ENCODE peak calls at places on chromosome 2, in nine cellular contexts. H is RWPE2, V is pancreas, C is cardiac muscle cell, O is astrocyte, M is sigmoid colon, Q is K562, N is tibial artery, J is body of pancreas. D is an unnamed sample. For H3K4me1, the result is how much of the 10 kb centered on the place peaks cover.

GRCh38 chr2:158741631-158742030 is 53.5 kb upstream of the DAPL1 start:
- DNase-seq in M (no peak), O (no peak), V (no peak), H (no peak), N (no peak), Q (no peak), J (no peak), C (peak), D (no peak)

GRCh38 chr2:105510761-105511669 is 112.2 kb upstream of the FHL2 start:
- DNase-seq in H (no peak), J (no peak), N (no peak), O (peak), C (no peak), M (no peak), V (no peak), Q (peak), D (no peak)

GRCh38 chr2:42172020-42172419 is 2.9 kb downstream of the EML4 start:
- DNase-seq in V (no peak), J (no peak), O (no peak), M (no peak), Q (no peak), C (no peak), N (no peak), H (no peak), D (no peak)

GRCh38 chr2:159106105-159106504 is 137.7 kb downstream of the TANC1 start:
- DNase-seq in O (peak), J (no peak), V (no peak), M (no peak), H (no peak), Q (no peak), C (no peak), N (no peak), D (no peak)

GRCh38 chr2:229780856-229781773 is 66.8 kb upstream of the DNER start:
- DNase-seq in C (peak), O (peak), N (no peak), J (no peak), H (no peak), Q (peak), M (no peak), V (no peak), D (no peak)

GRCh38 chr2:165115258-165115657 is 88.6 kb downstream of the SCN3A start:
- DNase-seq in N (no peak), C (no peak), M (no peak), V (no peak), H (no peak), Q (no peak), J (no peak), O (no peak), D (no peak)

GRCh38 chr2:103132536-103133217 is 370.8 kb downstream of the TMEM182 start:
- DNase-seq in J (no peak), O (no peak), N (no peak), H (no peak), Q (no peak), V (no peak), C (no peak), M (no peak), D (no peak)

GRCh38 chr2:20635698-20636584 is 15.0 kb downstream of the HS1BP3 start:
- DNase-seq in H (no peak), J (peak), V (peak), M (peak), O (no peak), C (peak), N (peak), Q (peak), D (peak)

GRCh38 chr2:158724803-158725271 is 70.3 kb upstream of the DAPL1 start:
- DNase-seq in J (peak), V (no peak), O (no peak), C (no peak), Q (no peak), M (no peak), H (no peak), N (no peak), D (no peak)

GRCh38 chr2:8133331-8133730 is 548.5 kb upstream of the ID2 start:
- DNase-seq in H (no peak), Q (no peak), C (no peak), J (no peak), N (no peak), M (no peak), V (no peak), O (no peak), D (no peak)

GRCh38 chr2:27071990-27072830 is 756 bp upstream of the OST4 start:
- DNase-seq in Q (peak), H (no peak), M (peak), V (no peak), C (peak), O (peak), J (peak), N (peak), D (no peak)

GRCh38 chr2:188381614-188382013 is 89.9 kb downstream of the GULP1 start:
- DNase-seq in N (no peak), J (no peak), M (no peak), Q (no peak), O (peak), V (no peak), C (no peak), H (no peak), D (no peak)

GRCh38 chr2:241154915-241155314 is 4.6 kb downstream of the PPP1R7 start:
- DNase-seq in J (no peak), N (no peak), H (no peak), M (no peak), O (peak), C (no peak), Q (no peak), V (no peak), D (no peak)

GRCh38 chr2:239811001-239811798 is 213.9 kb downstream of the NDUFA10 start:
- DNase-seq in V (no peak), N (peak), C (no peak), H (no peak), Q (no peak), M (peak), O (no peak), J (no peak), D (no peak)

GRCh38 chr2:164757934-164758695 is 83.5 kb downstream of the COBLL1 start:
- DNase-seq in H (no peak), C (no peak), O (peak), N (no peak), M (no peak), V (no peak), J (peak), Q (no peak), D (no peak)

GRCh38 chr2:85753525-85754312 is at the start of gene ATOH8:
- DNase-seq in V (peak), N (peak), M (peak), C (peak), Q (peak), J (peak), H (peak), O (peak), D (peak)

GRCh38 chr2:167715932-167716331 is 531.5 kb downstream of the STK39 start:
- DNase-seq in H (peak), N (no peak), Q (no peak), J (no peak), V (peak), M (no peak), O (no peak), C (no peak), D (no peak)

GRCh38 chr2:206443735-206444527 is 599 bp downstream of the ADAM23 start:
- DNase-seq in M (no peak), V (peak), H (no peak), C (peak), N (no peak), J (peak), Q (peak), O (peak), D (no peak)

GRCh38 chr2:241007880-241008710 is 9.7 kb downstream of the SNED1 start:
- DNase-seq in H (peak), O (no peak), Q (no peak), N (no peak), M (peak), J (no peak), V (peak), C (no peak), D (no peak)

GRCh38 chr2:36362291-36362690 is 6.7 kb downstream of the CRIM1 start:
- DNase-seq in M (no peak), N (no peak), O (peak), H (no peak), Q (no peak), J (no peak), V (no peak), C (no peak), D (no peak)

GRCh38 chr2:95310211-95310610 is 13.1 kb downstream of the KCNIP3 start:
- DNase-seq in Q (no peak), C (no peak), H (no peak), N (no peak), O (no peak), M (no peak), V (no peak), J (no peak), D (no peak)

GRCh38 chr2:27888790-27889189 is 1.4 kb downstream of the RBKS start:
- DNase-seq in V (no peak), M (no peak), N (no peak), H (no peak), Q (no peak), J (no peak), O (peak), C (no peak), D (no peak)

GRCh38 chr2:232882085-232882484 is 12.0 kb downstream of the SNORC start:
- DNase-seq in O (no peak), N (no peak), Q (no peak), V (peak), J (no peak), C (no peak), M (no peak), H (no peak), D (no peak)

DNA sequence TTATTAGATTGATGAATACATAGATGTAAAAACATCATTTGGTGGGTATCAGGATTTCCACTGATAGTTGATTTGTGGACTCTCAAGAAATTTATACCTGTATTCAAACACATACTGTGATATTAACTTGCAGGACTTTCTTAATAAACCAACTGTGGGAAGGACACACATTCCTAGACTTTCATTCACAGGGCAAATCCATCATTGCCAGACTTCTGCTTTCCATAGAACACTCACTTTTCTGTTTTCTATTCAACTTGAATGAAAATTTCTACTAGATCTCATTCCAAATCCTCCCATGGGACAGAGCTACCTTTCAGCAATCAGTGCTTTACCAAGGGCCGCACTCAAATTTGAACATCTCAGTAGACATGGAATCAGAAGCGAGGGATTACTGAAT is 612.5 kb downstream of the IRS1 start:
- DNase-seq in J (no peak), H (no peak), V (no peak), O (peak), Q (no peak), M (no peak), C (no peak), N (no peak), D (no peak)
- H3K27ac ChIP-seq in J (no peak), H (peak), V (no peak), O (peak), Q (no peak), M (peak), C (no peak), N (no peak), D (no peak)

GRCh38 chr2:40209728-40210127 is 242.2 kb downstream of the SLC8A1 start:
- DNase-seq in Q (no peak), O (no peak), M (no peak), N (no peak), J (no peak), V (no peak), H (no peak), C (no peak), D (no peak)

GRCh38 chr2:40210968-40211353 is 240.9 kb downstream of the SLC8A1 start:
- DNase-seq in C (no peak), M (no peak), H (no peak), V (no peak), J (no peak), N (no peak), Q (no peak), O (no peak), D (no peak)

GRCh38 chr2:40213616-40214015 is 238.3 kb downstream of the SLC8A1 start:
- DNase-seq in H (no peak), M (no peak), N (no peak), J (no peak), C (no peak), Q (no peak), V (no peak), O (peak), D (no peak)

GRCh38 chr2:40210344-40210967 is 241.4 kb downstream of the SLC8A1 start:
- DNase-seq in C (no peak), N (no peak), M (no peak), O (no peak), J (no peak), V (no peak), H (no peak), Q (no peak), D (no peak)

DNA sequence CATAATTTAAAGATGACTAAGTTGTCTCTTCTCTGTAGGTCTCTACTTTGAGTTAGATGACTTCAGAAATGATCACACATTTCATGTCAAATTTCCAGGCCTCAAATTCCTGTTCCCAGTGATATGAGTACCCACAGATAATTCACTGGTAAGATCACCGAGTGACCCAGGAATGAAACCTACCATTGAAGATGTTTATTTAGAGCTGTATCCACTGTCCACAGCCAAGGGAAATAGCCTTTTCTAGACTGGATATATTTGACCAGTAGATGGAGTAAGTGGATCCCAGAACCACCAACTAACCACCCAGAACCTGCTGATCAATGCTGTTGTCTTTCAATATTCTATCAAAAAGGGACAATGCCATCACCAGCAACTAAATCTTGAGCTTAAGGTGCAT is 238.8 kb downstream of the SLC8A1 start:
- DNase-seq in H (no peak), Q (no peak), O (peak), M (no peak), J (no peak), V (no peak), C (no peak), N (no peak), D (no peak)
- TF ChIP-seq CTCF in H (peak), Q (no peak), O (peak), M (peak), J (peak), V (peak), C (peak), N (no peak), D (no peak)

GRCh38 chr2:196159223-196159892 is 12.0 kb downstream of the STK17B start:
- DNase-seq in J (no peak), C (no peak), V (no peak), H (no peak), Q (no peak), M (no peak), O (no peak), N (no peak), D (no peak)
- H3K4me1 ChIP-seq in J (under half), C (under half), V (under half), H (under half), Q (under half), M (under half), O (under half), N (under half), D (under half)

GRCh38 chr2:11494310-11494709 is 28.3 kb upstream of the E2F6 start:
- DNase-seq in J (no peak), O (no peak), V (no peak), H (no peak), C (no peak), Q (no peak), M (no peak), N (no peak), D (no peak)

GRCh38 chr2:11491348-11491930 is 25.5 kb upstream of the E2F6 start:
- DNase-seq in J (no peak), H (no peak), O (no peak), V (no peak), M (no peak), C (no peak), N (no peak), Q (no peak), D (no peak)

GRCh38 chr2:11492244-11492643 is 26.3 kb upstream of the E2F6 start:
- DNase-seq in H (no peak), J (no peak), C (no peak), O (no peak), V (no peak), Q (no peak), M (no peak), N (no peak), D (no peak)

GRCh38 chr2:11492720-11493119 is 26.8 kb upstream of the E2F6 start:
- DNase-seq in C (no peak), H (no peak), V (no peak), N (no peak), M (no peak), J (no peak), Q (no peak), O (no peak), D (no peak)

DNA sequence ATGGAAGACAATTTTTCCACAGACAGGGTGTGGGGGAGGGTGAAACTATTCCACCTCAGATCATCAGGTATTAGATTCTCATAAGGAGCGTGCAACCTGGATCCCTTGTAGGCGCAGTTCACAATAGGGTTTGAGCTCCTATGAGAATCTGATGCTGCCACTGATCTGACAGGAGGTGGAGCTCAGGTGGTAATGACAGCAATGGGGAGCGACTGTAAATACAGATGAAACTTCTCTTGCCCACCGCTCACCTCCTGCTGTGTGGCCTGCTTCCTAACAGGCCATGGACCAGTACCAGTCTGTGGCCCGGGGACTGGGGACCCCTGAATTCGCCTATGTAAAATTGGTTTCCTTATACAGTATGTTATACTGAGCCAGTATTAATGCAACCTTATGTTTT is 27.3 kb upstream of the E2F6 start:
- DNase-seq in N (no peak), J (no peak), M (no peak), Q (no peak), O (no peak), H (no peak), C (no peak), V (no peak), D (no peak)
- H3K27ac ChIP-seq in N (no peak), J (no peak), M (no peak), Q (no peak), O (no peak), H (no peak), C (no peak), V (no peak), D (no peak)